ENCODE peak calls at places on chromosomes 6 and 20, in four cellular contexts. M is Karpas-422, W is HCT116, L is H9. G is an unnamed sample.

GRCh38 chr6:90177544-90178293 is 118.9 kb downstream of the BACH2 start:
- DNase-seq in M (no peak), W (no peak), L (no peak), G (no peak)

GRCh38 chr6:106642476-106642875 is 13.1 kb downstream of the QRSL1 start:
- DNase-seq in M (no peak), W (no peak), L (no peak), G (no peak)

GRCh38 chr20:50804453-50805348 is 9.8 kb downstream of the BCAS4 start:
- DNase-seq in M (no peak), W (no peak), L (no peak), G (peak; percentile 74)

GRCh38 chr20:35240914-35241293 is 14.4 kb downstream of the MMP24 start:
- DNase-seq in M (no peak), W (no peak), L (no peak), G (no peak)

GRCh38 chr20:31551581-31552081 is 37.4 kb downstream of the HM13 start:
- DNase-seq in M (no peak), W (no peak), L (no peak), G (no peak)

GRCh38 chr6:105194106-105194505 is 14.3 kb upstream of the POPDC3 start:
- DNase-seq in M (no peak), W (no peak), L (no peak), G (no peak)

GRCh38 chr6:108592371-108593337 is 31.9 kb downstream of the FOXO3 start:
- DNase-seq in M (peak; percentile 55), W (no peak), L (no peak), G (peak; percentile 93)

GRCh38 chr6:125749864-125750691 is 646 bp downstream of the HEY2 start:
- DNase-seq in M (no peak), W (no peak), L (no peak), G (peak; percentile 27)

GRCh38 chr20:41044409-41045062 is 15.9 kb downstream of the TOP1 start:
- DNase-seq in M (no peak), W (no peak), L (no peak), G (no peak)

GRCh38 chr6:149026530-149026942 is 279.7 kb downstream of the UST start:
- DNase-seq in M (peak; percentile 85), W (peak; percentile 70), L (peak; percentile 48), G (peak; percentile 74)

GRCh38 chr6:124131259-124131658 is 327.6 kb downstream of the NKAIN2 start:
- DNase-seq in M (no peak), W (no peak), L (no peak), G (no peak)

GRCh38 chr20:54633374-54633773 is 158.0 kb downstream of the DOK5 start:
- DNase-seq in M (no peak), W (no peak), L (no peak), G (no peak)

GRCh38 chr6:111069722-111070406 is 17.4 kb upstream of the SLC16A10 start:
- DNase-seq in M (no peak), W (no peak), L (no peak), G (no peak)

GRCh38 chr6:98834060-98835031 is at the start of gene POU3F2:
- DNase-seq in M (no peak), W (no peak), L (peak; percentile 98), G (peak; percentile 80)

GRCh38 chr6:107418118-107418517 is 41.2 kb downstream of the PDSS2 start:
- DNase-seq in M (peak; percentile 75), W (no peak), L (peak; percentile 37), G (peak; percentile 19)

GRCh38 chr6:27940766-27941165 is 16.3 kb upstream of the OR2B6 start:
- DNase-seq in M (no peak), W (no peak), L (no peak), G (no peak)

GRCh38 chr20:60210779-60211617 is 252.8 kb downstream of the CDH26 start:
- DNase-seq in M (peak; percentile 84), W (peak; percentile 23), L (peak; percentile 78), G (peak; percentile 55)

GRCh38 chr6:153790881-153791473 is 248.1 kb upstream of the OPRM1 start:
- DNase-seq in M (peak; percentile 62), W (peak; percentile 15), L (peak; percentile 38), G (peak; percentile 1)

GRCh38 chr6:34514593-34515472 is 41.3 kb downstream of the SPDEF start:
- DNase-seq in M (no peak), W (no peak), L (peak; percentile 71), G (no peak)

GRCh38 chr6:52497652-52498408 is 77.7 kb downstream of the EFHC1 start:
- DNase-seq in M (no peak), W (no peak), L (no peak), G (peak; percentile 95)

GRCh38 chr6:14736231-14736953 is 509.5 kb upstream of the JARID2 start:
- DNase-seq in M (no peak), W (no peak), L (no peak), G (no peak)

GRCh38 chr6:41167173-41167963 is 4.5 kb upstream of the TREM2 start:
- DNase-seq in M (no peak), W (no peak), L (peak; percentile 60), G (no peak)

GRCh38 chr6:7108964-7109836 is 1.4 kb downstream of the RREB1 start:
- DNase-seq in M (no peak), W (no peak), L (no peak), G (peak; percentile 34)

GRCh38 chr6:90401933-90402830 is 105.5 kb upstream of the BACH2 start:
- DNase-seq in M (no peak), W (no peak), L (no peak), G (peak; percentile 27)

GRCh38 chr6:106787327-106788196 is 158.2 kb downstream of the QRSL1 start:
- DNase-seq in M (no peak), W (no peak), L (no peak), G (no peak)

GRCh38 chr6:151007069-151007468 is 141.6 kb downstream of the MTHFD1L start:
- DNase-seq in M (no peak), W (no peak), L (peak; percentile 41), G (no peak)

DNA sequence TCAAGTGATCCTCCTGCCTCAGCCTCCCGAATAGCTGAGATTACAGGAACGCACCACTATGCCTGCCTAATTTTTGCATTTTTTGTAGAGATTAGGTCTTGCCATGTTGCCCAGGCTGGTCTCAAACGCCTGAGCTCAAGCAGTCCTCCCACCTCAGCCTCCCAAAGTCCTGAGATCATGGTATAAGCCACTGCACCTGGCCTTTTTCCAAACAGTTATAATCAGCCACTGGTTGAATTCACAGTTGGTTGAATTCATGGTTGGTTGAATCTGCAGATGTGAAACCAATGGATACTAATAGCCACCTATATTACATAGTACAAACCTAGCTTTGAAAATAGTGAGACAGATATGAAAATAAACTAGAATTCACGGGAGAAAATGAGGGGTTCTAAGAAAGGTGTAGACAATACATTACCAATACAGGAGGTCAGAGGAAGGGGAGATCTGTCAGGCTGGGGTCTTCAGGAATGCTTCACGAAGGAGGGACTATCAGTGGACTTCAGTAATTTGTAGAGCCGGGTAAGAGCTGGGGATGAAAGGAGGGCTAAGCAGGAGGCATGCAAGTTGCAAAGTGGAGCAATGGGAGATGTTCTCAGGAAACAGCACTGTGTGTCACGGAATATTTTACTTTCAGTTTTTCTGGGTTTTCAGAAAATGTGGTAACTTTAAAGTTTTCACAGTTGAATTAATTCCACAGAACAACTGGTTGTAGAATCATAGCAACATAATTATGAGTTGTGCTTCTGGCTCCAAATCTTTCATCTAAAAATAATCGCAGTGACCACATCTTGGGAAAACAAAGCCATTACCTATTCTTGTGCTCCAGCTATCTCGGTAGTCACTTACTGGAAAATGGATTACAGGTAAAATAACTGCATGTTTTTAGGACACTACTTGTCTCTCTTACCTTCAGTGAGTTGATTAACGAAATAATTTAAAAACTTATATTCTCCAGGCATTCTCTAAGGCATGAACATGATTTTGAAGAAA is 12.9 kb upstream of the CEP85L start:
- DNase-seq in M (no peak), W (no peak), L (no peak), G (no peak)
- H2AFZ ChIP-seq in M (no peak overlapping the region), W (no peak overlapping the region), L (no peak overlapping the region), G (no peak overlapping the region)

DNA sequence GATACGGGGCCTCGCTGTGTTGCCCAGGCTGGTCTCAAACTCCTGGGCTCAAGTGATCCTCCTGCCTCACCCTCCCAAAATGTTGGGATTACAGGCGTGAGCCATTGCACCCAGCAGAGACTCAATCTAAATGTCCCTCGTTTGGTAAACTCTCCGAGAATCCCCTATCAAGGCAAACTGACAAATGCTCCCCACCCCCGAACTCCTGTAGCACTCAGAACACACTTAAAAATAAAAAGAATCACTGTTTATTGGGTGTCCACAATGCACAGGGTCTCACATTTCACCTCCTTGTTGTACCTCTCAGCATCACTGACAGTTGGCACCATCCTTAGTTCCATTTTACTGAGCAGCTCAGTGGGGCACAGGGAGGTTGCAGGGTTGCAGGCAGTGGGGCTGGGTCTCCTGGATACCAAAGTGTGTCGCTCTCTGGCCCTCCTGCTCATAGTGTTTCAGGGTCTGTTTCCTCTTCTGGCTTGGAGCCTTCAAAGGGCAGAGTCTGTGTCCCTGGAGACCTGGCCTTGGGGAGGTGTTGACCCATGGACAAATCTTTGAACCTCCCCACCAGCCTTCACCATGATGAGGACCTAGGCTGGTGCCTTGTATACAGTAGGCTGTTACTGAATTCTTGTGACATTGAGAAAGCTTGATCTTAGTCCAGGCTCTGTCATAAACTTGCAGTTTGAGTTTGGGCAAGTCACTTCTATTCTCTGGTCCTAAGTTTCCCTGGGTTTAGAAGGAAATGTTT is 8.6 kb upstream of the SRC start:
- DNase-seq in M (no peak), W (no peak), L (peak; percentile 29), G (no peak)
- H3K27ac ChIP-seq in M (no peak overlapping the region), W (no peak overlapping the region), L (no peak overlapping the region), G (no peak overlapping the region)

GRCh38 chr20:49344975-49345374 is 67.1 kb upstream of the ZNFX1 start:
- DNase-seq in M (no peak), W (no peak), L (no peak), G (no peak)

GRCh38 chr20:49347156-49347555 is 69.3 kb upstream of the ZNFX1 start:
- DNase-seq in M (no peak), W (no peak), L (no peak), G (no peak)

GRCh38 chr20:49346682-49347081 is 68.8 kb upstream of the ZNFX1 start:
- DNase-seq in M (no peak), W (no peak), L (no peak), G (no peak)

GRCh38 chr20:49344140-49344539 is 66.3 kb upstream of the ZNFX1 start:
- DNase-seq in M (no peak), W (no peak), L (no peak), G (no peak)

DNA sequence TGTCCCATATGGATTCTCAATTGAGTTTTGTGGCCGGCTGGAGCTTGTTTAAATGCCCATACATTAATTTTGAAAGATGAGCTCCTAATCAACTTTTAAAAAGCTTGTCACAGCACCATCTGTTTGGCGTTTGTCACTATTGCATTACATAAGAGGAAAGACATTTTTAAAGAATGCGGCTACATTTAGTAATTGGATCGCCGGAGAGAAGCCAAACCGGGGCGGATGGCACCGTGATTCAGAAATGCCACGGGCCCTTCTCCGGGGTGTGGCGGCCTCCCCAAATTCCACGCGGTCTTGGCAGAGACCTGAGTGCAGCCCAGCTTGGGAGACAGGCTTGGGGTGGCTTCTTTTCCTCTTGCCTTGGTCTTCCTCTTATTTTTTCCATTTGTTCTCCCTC is 67.7 kb upstream of the ZNFX1 start:
- DNase-seq in M (no peak), W (no peak), L (no peak), G (no peak)
- H2AFZ ChIP-seq in M (no peak overlapping the region), W (no peak overlapping the region), L (no peak overlapping the region), G (no peak overlapping the region)

GRCh38 chr6:63935732-63936131 is 300.1 kb downstream of the PHF3 start:
- DNase-seq in M (no peak), W (no peak), L (no peak), G (no peak)
- H3K27ac ChIP-seq in M (no peak overlapping the region), W (no peak overlapping the region), L (no peak overlapping the region), G (no peak overlapping the region)

G was measured in OCI-LY7.